ENCODE peak calls at places on chromosomes 3 and 15, in four cellular contexts. One of them, this sample, is unnamed.

GRCh38 chr15:39511000-39511914 is 69.6 kb upstream of the THBS1 start:
- DNase-seq in activated T-helper 1 cell treated with anti-CD3 and anti-CD28 coated beads, Interleukin-12 subunit alpha, Interleukin-12 subunit beta, Interleukin-2, Interleukin-4 antibody, amounts not matched to agents 30 ng/mL and 10 ng/mL and 1 ng/mL, durations not matched to agents 14 hours and 24 hours and 36 hours: no peak
- DNase-seq in A549: peak; percentile 4
- DNase-seq in Ammon's horn: no peak
- DNase-seq in this sample: peak; percentile 28

GRCh38 chr15:76668900-76669299 is 236.2 kb downstream of the SCAPER start:
- DNase-seq in activated T-helper 1 cell treated with anti-CD3 and anti-CD28 coated beads, Interleukin-12 subunit alpha, Interleukin-12 subunit beta, Interleukin-2, Interleukin-4 antibody, amounts not matched to agents 30 ng/mL and 10 ng/mL and 1 ng/mL, durations not matched to agents 14 hours and 24 hours and 36 hours: no peak
- DNase-seq in A549: no peak
- DNase-seq in Ammon's horn: no peak
- DNase-seq in this sample: no peak

GRCh38 chr3:70805044-70805732 is 492.8 kb upstream of the MDFIC2 start:
- DNase-seq in activated T-helper 1 cell treated with anti-CD3 and anti-CD28 coated beads, Interleukin-12 subunit alpha, Interleukin-12 subunit beta, Interleukin-2, Interleukin-4 antibody, amounts not matched to agents 30 ng/mL and 10 ng/mL and 1 ng/mL, durations not matched to agents 14 hours and 24 hours and 36 hours: no peak
- DNase-seq in A549: no peak
- DNase-seq in Ammon's horn: no peak
- DNase-seq in this sample: no peak

GRCh38 chr3:97177242-97177641 is 362.8 kb downstream of the EPHA6 start:
- DNase-seq in activated T-helper 1 cell treated with anti-CD3 and anti-CD28 coated beads, Interleukin-12 subunit alpha, Interleukin-12 subunit beta, Interleukin-2, Interleukin-4 antibody, amounts not matched to agents 30 ng/mL and 10 ng/mL and 1 ng/mL, durations not matched to agents 14 hours and 24 hours and 36 hours: no peak
- DNase-seq in A549: no peak
- DNase-seq in Ammon's horn: no peak
- DNase-seq in this sample: no peak

GRCh38 chr3:112460519-112460918 is 38.8 kb downstream of the BTLA start:
- DNase-seq in activated T-helper 1 cell treated with anti-CD3 and anti-CD28 coated beads, Interleukin-12 subunit alpha, Interleukin-12 subunit beta, Interleukin-2, Interleukin-4 antibody, amounts not matched to agents 30 ng/mL and 10 ng/mL and 1 ng/mL, durations not matched to agents 14 hours and 24 hours and 36 hours: no peak
- DNase-seq in A549: no peak
- DNase-seq in Ammon's horn: no peak
- DNase-seq in this sample: no peak

GRCh38 chr3:113685956-113686721 is 10.3 kb downstream of the USF3 start:
- DNase-seq in activated T-helper 1 cell treated with anti-CD3 and anti-CD28 coated beads, Interleukin-12 subunit alpha, Interleukin-12 subunit beta, Interleukin-2, Interleukin-4 antibody, amounts not matched to agents 30 ng/mL and 10 ng/mL and 1 ng/mL, durations not matched to agents 14 hours and 24 hours and 36 hours: no peak
- DNase-seq in A549: no peak
- DNase-seq in Ammon's horn: peak; percentile 24
- DNase-seq in this sample: no peak

GRCh38 chr3:143421556-143421955 is 302.0 kb downstream of the CHST2 start:
- DNase-seq in activated T-helper 1 cell treated with anti-CD3 and anti-CD28 coated beads, Interleukin-12 subunit alpha, Interleukin-12 subunit beta, Interleukin-2, Interleukin-4 antibody, amounts not matched to agents 30 ng/mL and 10 ng/mL and 1 ng/mL, durations not matched to agents 14 hours and 24 hours and 36 hours: no peak
- DNase-seq in A549: no peak
- DNase-seq in Ammon's horn: no peak
- DNase-seq in this sample: no peak

GRCh38 chr15:39404767-39405173 is 176.1 kb upstream of the THBS1 start:
- DNase-seq in activated T-helper 1 cell treated with anti-CD3 and anti-CD28 coated beads, Interleukin-12 subunit alpha, Interleukin-12 subunit beta, Interleukin-2, Interleukin-4 antibody, amounts not matched to agents 30 ng/mL and 10 ng/mL and 1 ng/mL, durations not matched to agents 14 hours and 24 hours and 36 hours: no peak
- DNase-seq in A549: peak; percentile 65
- DNase-seq in Ammon's horn: no peak
- DNase-seq in this sample: peak; percentile 58

GRCh38 chr3:71025010-71025409 is 558.5 kb downstream of the FOXP1 start:
- DNase-seq in activated T-helper 1 cell treated with anti-CD3 and anti-CD28 coated beads, Interleukin-12 subunit alpha, Interleukin-12 subunit beta, Interleukin-2, Interleukin-4 antibody, amounts not matched to agents 30 ng/mL and 10 ng/mL and 1 ng/mL, durations not matched to agents 14 hours and 24 hours and 36 hours: no peak
- DNase-seq in A549: no peak
- DNase-seq in Ammon's horn: no peak
- DNase-seq in this sample: no peak

GRCh38 chr3:63538912-63539311 is 113.6 kb upstream of the SNTN start:
- DNase-seq in activated T-helper 1 cell treated with anti-CD3 and anti-CD28 coated beads, Interleukin-12 subunit alpha, Interleukin-12 subunit beta, Interleukin-2, Interleukin-4 antibody, amounts not matched to agents 30 ng/mL and 10 ng/mL and 1 ng/mL, durations not matched to agents 14 hours and 24 hours and 36 hours: no peak
- DNase-seq in A549: no peak
- DNase-seq in Ammon's horn: no peak
- DNase-seq in this sample: no peak

GRCh38 chr15:39393575-39394335 is 187.1 kb upstream of the THBS1 start:
- DNase-seq in activated T-helper 1 cell treated with anti-CD3 and anti-CD28 coated beads, Interleukin-12 subunit alpha, Interleukin-12 subunit beta, Interleukin-2, Interleukin-4 antibody, amounts not matched to agents 30 ng/mL and 10 ng/mL and 1 ng/mL, durations not matched to agents 14 hours and 24 hours and 36 hours: no peak
- DNase-seq in A549: peak; percentile 14
- DNase-seq in Ammon's horn: no peak
- DNase-seq in this sample: no peak

GRCh38 chr3:126959921-126960603 is 22.9 kb upstream of the PLXNA1 start:
- DNase-seq in activated T-helper 1 cell treated with anti-CD3 and anti-CD28 coated beads, Interleukin-12 subunit alpha, Interleukin-12 subunit beta, Interleukin-2, Interleukin-4 antibody, amounts not matched to agents 30 ng/mL and 10 ng/mL and 1 ng/mL, durations not matched to agents 14 hours and 24 hours and 36 hours: no peak
- DNase-seq in A549: peak; percentile 53
- DNase-seq in Ammon's horn: peak; percentile 69
- DNase-seq in this sample: peak; percentile 83

GRCh38 chr15:91302588-91303439 is 202.8 kb downstream of the SV2B start:
- DNase-seq in activated T-helper 1 cell treated with anti-CD3 and anti-CD28 coated beads, Interleukin-12 subunit alpha, Interleukin-12 subunit beta, Interleukin-2, Interleukin-4 antibody, amounts not matched to agents 30 ng/mL and 10 ng/mL and 1 ng/mL, durations not matched to agents 14 hours and 24 hours and 36 hours: no peak
- DNase-seq in A549: peak; percentile 71
- DNase-seq in Ammon's horn: peak; percentile 81
- DNase-seq in this sample: peak; percentile 82

GRCh38 chr3:123723527-123724168 is 138.8 kb upstream of the HACD2 start:
- DNase-seq in activated T-helper 1 cell treated with anti-CD3 and anti-CD28 coated beads, Interleukin-12 subunit alpha, Interleukin-12 subunit beta, Interleukin-2, Interleukin-4 antibody, amounts not matched to agents 30 ng/mL and 10 ng/mL and 1 ng/mL, durations not matched to agents 14 hours and 24 hours and 36 hours: peak; percentile 19
- DNase-seq in A549: peak; percentile 84
- DNase-seq in Ammon's horn: peak; percentile 88
- DNase-seq in this sample: peak; percentile 95

GRCh38 chr3:53680026-53680425 is 166.2 kb downstream of the CHDH start:
- DNase-seq in activated T-helper 1 cell treated with anti-CD3 and anti-CD28 coated beads, Interleukin-12 subunit alpha, Interleukin-12 subunit beta, Interleukin-2, Interleukin-4 antibody, amounts not matched to agents 30 ng/mL and 10 ng/mL and 1 ng/mL, durations not matched to agents 14 hours and 24 hours and 36 hours: no peak
- DNase-seq in A549: no peak
- DNase-seq in Ammon's horn: peak; percentile 74
- DNase-seq in this sample: no peak

GRCh38 chr15:31571676-31572075 is 245.0 kb downstream of the KLF13 start:
- DNase-seq in activated T-helper 1 cell treated with anti-CD3 and anti-CD28 coated beads, Interleukin-12 subunit alpha, Interleukin-12 subunit beta, Interleukin-2, Interleukin-4 antibody, amounts not matched to agents 30 ng/mL and 10 ng/mL and 1 ng/mL, durations not matched to agents 14 hours and 24 hours and 36 hours: no peak
- DNase-seq in A549: peak; percentile 18
- DNase-seq in Ammon's horn: no peak
- DNase-seq in this sample: no peak

GRCh38 chr3:164418426-164418825 is 659.9 kb downstream of the SI start:
- DNase-seq in activated T-helper 1 cell treated with anti-CD3 and anti-CD28 coated beads, Interleukin-12 subunit alpha, Interleukin-12 subunit beta, Interleukin-2, Interleukin-4 antibody, amounts not matched to agents 30 ng/mL and 10 ng/mL and 1 ng/mL, durations not matched to agents 14 hours and 24 hours and 36 hours: no peak
- DNase-seq in A549: no peak
- DNase-seq in Ammon's horn: no peak
- DNase-seq in this sample: no peak

GRCh38 chr3:69688400-69688799 is 50.9 kb upstream of the MITF start:
- DNase-seq in activated T-helper 1 cell treated with anti-CD3 and anti-CD28 coated beads, Interleukin-12 subunit alpha, Interleukin-12 subunit beta, Interleukin-2, Interleukin-4 antibody, amounts not matched to agents 30 ng/mL and 10 ng/mL and 1 ng/mL, durations not matched to agents 14 hours and 24 hours and 36 hours: no peak
- DNase-seq in A549: no peak
- DNase-seq in Ammon's horn: no peak
- DNase-seq in this sample: no peak

GRCh38 chr3:65639444-65639843 is 399.3 kb downstream of the MAGI1 start:
- DNase-seq in activated T-helper 1 cell treated with anti-CD3 and anti-CD28 coated beads, Interleukin-12 subunit alpha, Interleukin-12 subunit beta, Interleukin-2, Interleukin-4 antibody, amounts not matched to agents 30 ng/mL and 10 ng/mL and 1 ng/mL, durations not matched to agents 14 hours and 24 hours and 36 hours: no peak
- DNase-seq in A549: no peak
- DNase-seq in Ammon's horn: no peak
- DNase-seq in this sample: no peak

GRCh38 chr3:40237892-40238571 is 71.5 kb upstream of the EIF1B start:
- DNase-seq in activated T-helper 1 cell treated with anti-CD3 and anti-CD28 coated beads, Interleukin-12 subunit alpha, Interleukin-12 subunit beta, Interleukin-2, Interleukin-4 antibody, amounts not matched to agents 30 ng/mL and 10 ng/mL and 1 ng/mL, durations not matched to agents 14 hours and 24 hours and 36 hours: no peak
- DNase-seq in A549: peak; percentile 5
- DNase-seq in Ammon's horn: peak; percentile 64
- DNase-seq in this sample: peak; percentile 56

GRCh38 chr3:69094467-69095205 is 9.9 kb downstream of the ARL6IP5 start:
- DNase-seq in activated T-helper 1 cell treated with anti-CD3 and anti-CD28 coated beads, Interleukin-12 subunit alpha, Interleukin-12 subunit beta, Interleukin-2, Interleukin-4 antibody, amounts not matched to agents 30 ng/mL and 10 ng/mL and 1 ng/mL, durations not matched to agents 14 hours and 24 hours and 36 hours: no peak
- DNase-seq in A549: no peak
- DNase-seq in Ammon's horn: peak; percentile 56
- DNase-seq in this sample: no peak

GRCh38 chr15:77819841-77820728 is 187.4 kb upstream of the LINGO1 start:
- DNase-seq in activated T-helper 1 cell treated with anti-CD3 and anti-CD28 coated beads, Interleukin-12 subunit alpha, Interleukin-12 subunit beta, Interleukin-2, Interleukin-4 antibody, amounts not matched to agents 30 ng/mL and 10 ng/mL and 1 ng/mL, durations not matched to agents 14 hours and 24 hours and 36 hours: no peak
- DNase-seq in A549: peak; percentile 70
- DNase-seq in Ammon's horn: no peak
- DNase-seq in this sample: no peak

GRCh38 chr3:147195896-147196295 is 210.4 kb downstream of the ZIC4 start:
- DNase-seq in activated T-helper 1 cell treated with anti-CD3 and anti-CD28 coated beads, Interleukin-12 subunit alpha, Interleukin-12 subunit beta, Interleukin-2, Interleukin-4 antibody, amounts not matched to agents 30 ng/mL and 10 ng/mL and 1 ng/mL, durations not matched to agents 14 hours and 24 hours and 36 hours: no peak
- DNase-seq in A549: no peak
- DNase-seq in Ammon's horn: no peak
- DNase-seq in this sample: no peak

GRCh38 chr15:86892774-86893449 is 813.2 kb downstream of the AGBL1 start:
- DNase-seq in activated T-helper 1 cell treated with anti-CD3 and anti-CD28 coated beads, Interleukin-12 subunit alpha, Interleukin-12 subunit beta, Interleukin-2, Interleukin-4 antibody, amounts not matched to agents 30 ng/mL and 10 ng/mL and 1 ng/mL, durations not matched to agents 14 hours and 24 hours and 36 hours: no peak
- DNase-seq in A549: no peak
- DNase-seq in Ammon's horn: no peak
- DNase-seq in this sample: no peak

GRCh38 chr3:13700889-13701288 is 152.0 kb downstream of the FBLN2 start:
- DNase-seq in activated T-helper 1 cell treated with anti-CD3 and anti-CD28 coated beads, Interleukin-12 subunit alpha, Interleukin-12 subunit beta, Interleukin-2, Interleukin-4 antibody, amounts not matched to agents 30 ng/mL and 10 ng/mL and 1 ng/mL, durations not matched to agents 14 hours and 24 hours and 36 hours: no peak
- DNase-seq in A549: no peak
- DNase-seq in Ammon's horn: no peak
- DNase-seq in this sample: no peak

GRCh38 chr3:41265823-41266273 is 66.5 kb downstream of the CTNNB1 start:
- DNase-seq in activated T-helper 1 cell treated with anti-CD3 and anti-CD28 coated beads, Interleukin-12 subunit alpha, Interleukin-12 subunit beta, Interleukin-2, Interleukin-4 antibody, amounts not matched to agents 30 ng/mL and 10 ng/mL and 1 ng/mL, durations not matched to agents 14 hours and 24 hours and 36 hours: no peak
- DNase-seq in A549: peak; percentile 31
- DNase-seq in Ammon's horn: no peak
- DNase-seq in this sample: peak; percentile 45

GRCh38 chr3:17640466-17640865 is 102.0 kb downstream of the TBC1D5 start:
- DNase-seq in activated T-helper 1 cell treated with anti-CD3 and anti-CD28 coated beads, Interleukin-12 subunit alpha, Interleukin-12 subunit beta, Interleukin-2, Interleukin-4 antibody, amounts not matched to agents 30 ng/mL and 10 ng/mL and 1 ng/mL, durations not matched to agents 14 hours and 24 hours and 36 hours: no peak
- DNase-seq in A549: no peak
- DNase-seq in Ammon's horn: no peak
- DNase-seq in this sample: no peak

GRCh38 chr15:68403161-68403941 is 28.6 kb downstream of the ITGA11 start:
- DNase-seq in activated T-helper 1 cell treated with anti-CD3 and anti-CD28 coated beads, Interleukin-12 subunit alpha, Interleukin-12 subunit beta, Interleukin-2, Interleukin-4 antibody, amounts not matched to agents 30 ng/mL and 10 ng/mL and 1 ng/mL, durations not matched to agents 14 hours and 24 hours and 36 hours: no peak
- DNase-seq in A549: no peak
- DNase-seq in Ammon's horn: no peak
- DNase-seq in this sample: no peak

GRCh38 chr3:175224051-175224450 is 364.9 kb downstream of the NAALADL2 start:
- DNase-seq in activated T-helper 1 cell treated with anti-CD3 and anti-CD28 coated beads, Interleukin-12 subunit alpha, Interleukin-12 subunit beta, Interleukin-2, Interleukin-4 antibody, amounts not matched to agents 30 ng/mL and 10 ng/mL and 1 ng/mL, durations not matched to agents 14 hours and 24 hours and 36 hours: no peak
- DNase-seq in A549: no peak
- DNase-seq in Ammon's horn: no peak
- DNase-seq in this sample: no peak

GRCh38 chr3:13538520-13539284 is 10.2 kb upstream of the FBLN2 start:
- DNase-seq in activated T-helper 1 cell treated with anti-CD3 and anti-CD28 coated beads, Interleukin-12 subunit alpha, Interleukin-12 subunit beta, Interleukin-2, Interleukin-4 antibody, amounts not matched to agents 30 ng/mL and 10 ng/mL and 1 ng/mL, durations not matched to agents 14 hours and 24 hours and 36 hours: no peak
- DNase-seq in A549: no peak
- DNase-seq in Ammon's horn: no peak
- DNase-seq in this sample: no peak

GRCh38 chr15:74924525-74924924 is 13.3 kb downstream of the COX5A start:
- DNase-seq in activated T-helper 1 cell treated with anti-CD3 and anti-CD28 coated beads, Interleukin-12 subunit alpha, Interleukin-12 subunit beta, Interleukin-2, Interleukin-4 antibody, amounts not matched to agents 30 ng/mL and 10 ng/mL and 1 ng/mL, durations not matched to agents 14 hours and 24 hours and 36 hours: no peak
- DNase-seq in A549: no peak
- DNase-seq in Ammon's horn: no peak
- DNase-seq in this sample: no peak

GRCh38 chr3:72152551-72153476 is 367.9 kb upstream of the PROK2 start:
- DNase-seq in activated T-helper 1 cell treated with anti-CD3 and anti-CD28 coated beads, Interleukin-12 subunit alpha, Interleukin-12 subunit beta, Interleukin-2, Interleukin-4 antibody, amounts not matched to agents 30 ng/mL and 10 ng/mL and 1 ng/mL, durations not matched to agents 14 hours and 24 hours and 36 hours: no peak
- DNase-seq in A549: peak; percentile 36
- DNase-seq in Ammon's horn: peak; percentile 90
- DNase-seq in this sample: peak; percentile 53

GRCh38 chr15:93030430-93031102 is 58.4 kb downstream of the RGMA start:
- DNase-seq in activated T-helper 1 cell treated with anti-CD3 and anti-CD28 coated beads, Interleukin-12 subunit alpha, Interleukin-12 subunit beta, Interleukin-2, Interleukin-4 antibody, amounts not matched to agents 30 ng/mL and 10 ng/mL and 1 ng/mL, durations not matched to agents 14 hours and 24 hours and 36 hours: peak; percentile 44
- DNase-seq in A549: peak; percentile 69
- DNase-seq in Ammon's horn: peak; percentile 83
- DNase-seq in this sample: peak; percentile 76

This sample was measured in COLO829.